ENCODE peak calls at places on chromosomes 7 and 10, in five cellular contexts. Q is heart left ventricle, T is breast epithelium, B is GM12878, N is IMR-90. K is an unnamed sample.

GRCh38 chr10:129725890-129726631 is 238.0 kb downstream of the EBF3 start:
- DNase-seq in Q (no peak), T (no peak), B (no peak), N (no peak), K (no peak)

GRCh38 chr7:95357623-95358022 is 33.3 kb upstream of the PON1 start:
- DNase-seq in Q (no peak), T (no peak), B (no peak), N (no peak), K (no peak)

GRCh38 chr10:95295031-95295755 is 4.4 kb upstream of the PDLIM1 start:
- DNase-seq in Q (peak), T (peak), B (peak), N (peak), K (peak)

GRCh38 chr10:93006435-93007039 is 54.1 kb upstream of the CYP26C1 start:
- DNase-seq in Q (no peak), T (no peak), B (no peak), N (peak), K (no peak)

GRCh38 chr10:69963178-69963834 is 89.3 kb upstream of the MACROH2A2 start:
- DNase-seq in Q (no peak), T (no peak), B (no peak), N (no peak), K (no peak)

GRCh38 chr7:23759556-23760391 is 49.8 kb downstream of the STK31 start:
- DNase-seq in Q (no peak), T (no peak), B (no peak), N (peak), K (no peak)

GRCh38 chr10:72297281-72297967 is 23.7 kb downstream of the DDIT4 start:
- DNase-seq in Q (peak), T (peak), B (peak), N (peak), K (peak)

GRCh38 chr7:114569160-114569559 is 154.5 kb downstream of the FOXP2 start:
- DNase-seq in Q (no peak), T (no peak), B (no peak), N (no peak), K (no peak)

GRCh38 chr7:31688990-31689389 is 2.0 kb downstream of the PPP1R17 start:
- DNase-seq in Q (no peak), T (no peak), B (no peak), N (no peak), K (no peak)

GRCh38 chr10:85600744-85601081 is 765.9 kb downstream of the GRID1 start:
- DNase-seq in Q (no peak), T (no peak), B (no peak), N (no peak), K (no peak)

GRCh38 chr7:134452419-134452827 is 6.5 kb downstream of the AKR1B1 start:
- DNase-seq in Q (peak), T (no peak), B (no peak), N (no peak), K (no peak)

GRCh38 chr10:7605565-7606295 is 61.0 kb downstream of the ITIH5 start:
- DNase-seq in Q (no peak), T (no peak), B (no peak), N (peak), K (no peak)

GRCh38 chr7:105097619-105098018 is 83.6 kb downstream of the KMT2E start:
- DNase-seq in Q (no peak), T (no peak), B (no peak), N (peak), K (no peak)

GRCh38 chr7:108080094-108080656 is 50.0 kb downstream of the LAMB4 start:
- DNase-seq in Q (no peak), T (no peak), B (no peak), N (peak), K (no peak)

GRCh38 chr10:43842072-43842471 is 193.4 kb upstream of the ZNF32 start:
- DNase-seq in Q (no peak), T (no peak), B (no peak), N (no peak), K (no peak)

GRCh38 chr7:93592588-93593266 is 18.2 kb upstream of the CALCR start:
- DNase-seq in Q (no peak), T (no peak), B (no peak), N (no peak), K (no peak)

GRCh38 chr7:12929416-12930140 is 242.1 kb downstream of the ARL4A start:
- DNase-seq in Q (no peak), T (no peak), B (no peak), N (no peak), K (no peak)

GRCh38 chr7:138186951-138187351 is 110.7 kb downstream of the AKR1D1 start:
- DNase-seq in Q (no peak), T (no peak), B (no peak), N (peak), K (no peak)

GRCh38 chr10:93437000-93437945 is 44.9 kb downstream of the MYOF start:
- DNase-seq in Q (peak), T (peak), B (no peak), N (peak), K (peak)

GRCh38 chr7:157540606-157541294 is 203.9 kb downstream of the DNAJB6 start:
- DNase-seq in Q (no peak), T (no peak), B (no peak), N (no peak), K (no peak)

DNA sequence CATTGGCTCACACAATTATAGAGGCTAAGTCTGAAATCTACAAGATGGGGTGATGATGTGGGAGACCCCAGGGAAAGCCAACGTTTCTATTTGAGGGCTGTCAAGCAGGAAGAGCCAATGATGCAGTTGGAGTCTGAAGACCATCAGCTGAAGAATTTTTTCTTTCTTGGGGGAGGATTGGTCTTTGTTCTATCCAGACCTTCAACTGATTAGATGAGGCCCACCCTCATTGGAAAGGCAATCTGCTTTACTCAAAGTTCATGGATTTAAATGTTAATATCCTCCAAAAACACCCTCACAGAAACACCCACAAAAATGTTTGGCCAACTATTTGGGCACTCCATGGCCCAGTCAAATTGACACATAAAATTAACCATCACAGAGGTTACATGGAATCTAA is 44.3 kb upstream of the DNAJC1 start:
- DNase-seq in Q (no peak), T (no peak), B (no peak), N (no peak), K (no peak)
- TF ChIP-seq CTCF in Q (no peak), T (no peak), B (no peak), N (no peak), K (no peak)

DNA sequence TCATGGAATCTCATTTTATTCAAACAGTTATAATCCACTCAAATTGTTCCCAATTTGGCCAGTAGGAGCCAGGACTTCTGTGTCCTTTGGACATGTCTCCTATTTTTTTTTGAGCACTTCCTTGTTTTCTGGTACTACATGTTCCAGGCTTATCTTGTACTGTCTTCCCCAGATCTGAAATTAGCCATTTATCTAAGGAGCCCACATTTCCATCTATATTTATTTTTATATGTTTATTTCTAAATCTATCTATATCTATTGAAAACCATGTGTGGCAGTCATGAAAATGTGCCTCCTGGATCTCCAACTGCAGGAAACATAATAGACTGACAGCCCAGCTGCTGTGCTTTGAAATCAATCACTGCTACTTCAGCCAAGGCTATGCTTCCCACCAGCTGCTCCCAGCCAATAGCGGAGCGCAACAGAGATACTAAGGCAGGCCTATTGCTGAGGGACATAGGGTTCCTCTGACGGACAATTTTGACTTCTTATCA is 147.1 kb downstream of the LRRC4 start:
- DNase-seq in Q (peak), T (no peak), B (no peak), N (no peak), K (no peak)
- TF ChIP-seq CTCF in Q (no peak), T (no peak), B (no peak), N (no peak), K (no peak)

GRCh38 chr10:30705086-30705624 is 75.6 kb upstream of the LYZL2 start:
- DNase-seq in Q (no peak), T (no peak), B (peak), N (no peak), K (no peak)

GRCh38 chr10:30708234-30708633 is 78.7 kb upstream of the LYZL2 start:
- DNase-seq in Q (no peak), T (no peak), B (no peak), N (no peak), K (no peak)

GRCh38 chr10:30705625-30706149 is 76.1 kb upstream of the LYZL2 start:
- DNase-seq in Q (no peak), T (no peak), B (peak), N (no peak), K (no peak)

GRCh38 chr10:30709700-30710358 is 80.3 kb upstream of the LYZL2 start:
- DNase-seq in Q (no peak), T (no peak), B (no peak), N (no peak), K (no peak)

DNA sequence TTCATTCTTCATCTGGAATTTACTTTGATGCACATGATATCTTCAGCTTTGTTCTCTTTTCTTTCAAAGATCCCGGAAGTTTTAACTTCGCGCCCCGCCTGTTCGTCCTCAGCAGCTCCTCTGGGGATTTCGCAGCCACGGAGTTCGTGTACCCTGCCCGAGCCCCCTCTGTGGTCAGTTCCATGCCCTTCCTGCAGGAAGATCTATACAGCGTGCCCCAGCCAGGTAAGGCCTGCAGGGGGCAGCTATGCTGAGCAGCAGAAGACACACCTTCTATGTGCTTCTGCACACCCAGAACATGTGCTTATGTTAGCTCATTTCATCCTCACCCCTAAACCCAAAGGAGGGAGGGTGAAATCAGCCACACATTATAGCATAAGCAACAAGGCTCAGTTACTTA is 79.7 kb upstream of the LYZL2 start:
- DNase-seq in Q (no peak), T (no peak), B (no peak), N (no peak), K (no peak)
- TF ChIP-seq CTCF in Q (no peak), T (no peak), B (peak), N (no peak), K (peak)

GRCh38 chr10:56082169-56082568 is 278.9 kb downstream of the ZWINT start:
- DNase-seq in Q (no peak), T (no peak), B (no peak), N (no peak), K (no peak)
- TF ChIP-seq CTCF in Q (no peak), T (no peak), B (no peak), N (no peak), K (no peak)

DNA sequence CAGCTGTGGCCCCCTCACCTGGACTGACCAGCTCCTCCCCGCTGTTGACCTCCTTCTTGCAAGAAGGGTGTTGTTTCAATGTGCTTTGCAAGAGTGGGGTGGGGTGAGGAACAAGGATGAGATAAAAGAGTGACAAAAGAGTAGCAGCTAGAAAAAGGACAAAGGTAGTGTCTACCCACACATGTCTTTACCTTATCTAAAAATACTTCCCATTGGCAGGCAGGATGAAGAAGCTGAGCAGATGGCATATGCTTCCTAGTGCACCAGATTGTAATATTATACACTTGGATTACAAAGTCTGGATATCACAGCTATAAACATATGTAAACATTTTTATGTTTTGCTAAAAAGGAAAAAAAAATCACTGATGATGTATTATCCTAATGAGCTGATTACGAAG is 34.5 kb downstream of the CHN2 start:
- DNase-seq in Q (no peak), T (no peak), B (no peak), N (no peak), K (no peak)
- TF ChIP-seq CTCF in Q (no peak), T (no peak), B (no peak), N (no peak), K (no peak)

DNA sequence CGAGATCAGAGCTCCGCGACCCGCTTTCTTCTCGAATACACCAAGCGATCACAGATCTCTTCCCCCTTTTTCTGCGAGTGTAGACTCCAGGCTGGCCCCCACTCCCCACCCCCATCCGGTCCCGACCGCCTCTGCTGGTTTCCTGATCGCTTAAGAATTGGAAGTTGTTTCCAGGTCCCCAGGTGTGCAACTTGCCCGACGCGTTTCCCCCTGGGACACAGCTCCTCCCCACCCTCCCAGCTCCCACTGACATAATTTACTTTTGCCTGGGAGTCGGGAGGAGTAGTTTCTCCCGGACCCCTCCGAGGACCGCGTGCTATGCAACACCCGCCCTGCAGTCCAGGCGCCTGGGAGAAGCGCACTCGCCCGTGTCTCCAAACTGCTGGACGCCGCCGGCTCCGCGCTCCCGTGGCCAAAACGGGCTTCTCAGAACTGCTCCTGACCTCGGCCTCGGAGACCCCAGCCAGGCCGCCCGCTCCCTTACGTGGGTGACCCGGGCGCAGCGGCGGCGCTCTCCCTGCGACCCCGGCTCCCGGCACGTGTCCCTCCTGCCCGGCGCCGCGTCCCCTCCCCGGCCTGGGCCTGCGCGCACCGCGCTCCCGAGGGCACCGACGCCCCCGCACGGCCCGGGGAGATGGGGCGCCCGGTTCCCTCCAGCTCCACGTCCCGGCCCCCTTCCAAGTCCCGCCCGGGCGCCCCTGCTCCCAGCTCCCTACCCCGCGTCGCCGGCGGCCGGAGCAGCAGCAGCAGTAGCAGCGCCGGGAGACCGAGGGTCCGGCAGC is 463 bp downstream of the IL15RA start:
- DNase-seq in Q (peak), T (no peak), B (no peak), N (peak), K (peak)
- TF ChIP-seq CTCF in Q (no peak), T (no peak), B (no peak), N (no peak), K (no peak)

DNA sequence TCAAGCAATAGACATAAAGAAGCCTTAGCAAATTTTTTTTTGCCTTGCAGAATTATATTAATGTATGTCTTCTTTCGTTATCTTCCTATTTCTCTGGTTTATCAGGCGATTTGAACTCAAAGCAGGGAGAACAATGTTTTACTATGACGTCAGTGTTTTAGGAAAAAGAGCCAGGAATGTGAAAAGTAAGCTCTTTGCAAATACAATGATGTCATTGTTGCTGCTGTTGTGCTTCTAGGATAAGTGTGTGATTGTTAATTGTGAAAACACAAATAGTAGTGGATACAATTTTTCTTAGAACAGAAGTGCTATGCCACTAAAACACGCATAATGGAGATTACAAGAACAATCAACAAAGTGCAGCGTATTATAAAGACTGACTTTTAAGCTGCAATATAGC is 9.5 kb upstream of the AUTS2 start:
- DNase-seq in Q (no peak), T (no peak), B (no peak), N (no peak), K (no peak)
- TF ChIP-seq CTCF in Q (no peak), T (no peak), B (no peak), N (no peak), K (no peak)

GRCh38 chr7:140674899-140675701 is 2.4 kb downstream of the ADCK2 start:
- DNase-seq in Q (peak), T (no peak), B (no peak), N (peak), K (peak)
- TF ChIP-seq CTCF in Q (peak), T (no peak), B (peak), N (peak), K (no peak)

DNA sequence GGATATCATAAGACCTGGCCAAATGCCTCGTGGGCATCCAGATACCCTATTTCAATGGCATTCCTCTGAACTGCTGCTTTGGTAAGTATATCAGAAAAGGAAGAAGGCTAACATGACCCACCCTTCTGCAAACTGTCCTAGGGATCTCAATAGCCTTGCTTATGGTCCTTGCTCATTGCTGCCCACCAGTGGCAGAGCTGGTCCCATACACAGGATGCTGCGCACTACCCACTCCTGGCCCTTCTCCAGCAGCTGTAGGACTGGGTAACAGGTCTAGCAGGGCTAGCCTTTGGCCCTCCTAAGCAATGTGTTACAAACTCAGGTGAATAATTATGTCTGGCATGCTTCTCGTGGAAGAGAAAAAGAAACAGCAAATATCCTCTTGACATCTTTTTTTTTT is 72.5 kb downstream of the C10orf90 start:
- DNase-seq in Q (no peak), T (no peak), B (no peak), N (peak), K (peak)
- TF ChIP-seq CTCF in Q (no peak), T (peak), B (peak), N (peak), K (peak)